ENCODE peak calls at places on chromosomes 13 and 19, in eight cellular contexts. V, U, X, I, C, N, B and O are unnamed samples.

GRCh38 chr19:38417544-38418506 is 8.2 kb downstream of the RASGRP4 start:
- DNase-seq in V (no peak), U (peak; percentile 88), X (peak; percentile 30), I (no peak), C (peak; percentile 48), N (peak; percentile 37), B (no peak), O (peak; percentile 22)

GRCh38 chr19:21084343-21084742 is 2.3 kb downstream of the ZNF714 start:
- DNase-seq in V (no peak), U (no peak), X (no peak), I (no peak), C (no peak), N (peak; percentile 71), B (no peak), O (peak; percentile 19)

GRCh38 chr19:38402967-38403674 is at the start of gene FAM98C:
- DNase-seq in V (peak; percentile 94), U (peak; percentile 97), X (peak; percentile 99), I (peak; percentile 100), C (peak; percentile 98), N (peak; percentile 96), B (peak; percentile 97), O (peak; percentile 100)

GRCh38 chr19:41305923-41306322 is 4.0 kb upstream of the CCDC97 start:
- DNase-seq in V (no peak), U (no peak), X (no peak), I (no peak), C (no peak), N (no peak), B (no peak), O (no peak)

GRCh38 chr19:49953376-49953775 is 7.6 kb downstream of the SIGLEC11 start:
- DNase-seq in V (no peak), U (peak; percentile 34), X (no peak), I (no peak), C (no peak), N (no peak), B (no peak), O (no peak)

GRCh38 chr13:99303863-99304521 is 3.2 kb downstream of the GPR183 start:
- DNase-seq in V (no peak), U (no peak), X (peak; percentile 28), I (no peak), C (no peak), N (no peak), B (no peak), O (no peak)

GRCh38 chr13:105928048-105928447 is 607.4 kb downstream of the EFNB2 start:
- DNase-seq in V (no peak), U (no peak), X (no peak), I (no peak), C (no peak), N (no peak), B (no peak), O (no peak)

GRCh38 chr13:36329355-36329754 is 16.8 kb downstream of the SPART start:
- DNase-seq in V (no peak), U (no peak), X (no peak), I (no peak), C (no peak), N (no peak), B (no peak), O (no peak)

GRCh38 chr19:37981785-37982475 is 74.9 kb downstream of the SIPA1L3 start:
- DNase-seq in V (no peak), U (no peak), X (no peak), I (no peak), C (no peak), N (no peak), B (no peak), O (no peak)

GRCh38 chr13:68190826-68191225 is 960.7 kb upstream of the PCDH9 start:
- DNase-seq in V (no peak), U (no peak), X (no peak), I (no peak), C (no peak), N (no peak), B (no peak), O (no peak)

GRCh38 chr13:66036024-66036614 is 1194.0 kb downstream of the PCDH9 start:
- DNase-seq in V (no peak), U (no peak), X (no peak), I (peak; percentile 15), C (no peak), N (no peak), B (no peak), O (no peak)

GRCh38 chr13:74316531-74316930 is 182.3 kb upstream of the KLF12 start:
- DNase-seq in V (no peak), U (no peak), X (no peak), I (no peak), C (no peak), N (no peak), B (no peak), O (no peak)

GRCh38 chr13:77891041-77891440 is 27.6 kb downstream of the EDNRB start:
- DNase-seq in V (no peak), U (no peak), X (no peak), I (no peak), C (no peak), N (no peak), B (no peak), O (no peak)

GRCh38 chr19:55340144-55340783 is 588 bp downstream of the KMT5C start:
- DNase-seq in V (no peak), U (peak; percentile 66), X (no peak), I (no peak), C (peak; percentile 12), N (no peak), B (peak; percentile 19), O (no peak)

GRCh38 chr19:19062454-19063182 is 1.2 kb upstream of the SLC25A42 start:
- DNase-seq in V (no peak), U (no peak), X (no peak), I (no peak), C (no peak), N (peak; percentile 63), B (peak; percentile 27), O (peak; percentile 26)